ENCODE peak calls at places on chromosomes 1 and 21, in seven cellular contexts. U, D, Y, X, P, B and L are unnamed samples.

GRCh38 chr21:17709266-17709611 is 96.5 kb upstream of the BTG3 start:
- DNase-seq in U (no peak), D (no peak), Y (no peak), X (no peak), P (no peak), B (no peak), L (no peak)

GRCh38 chr1:173190101-173190895 is 16.8 kb downstream of the TNFSF4 start:
- DNase-seq in U (peak), D (peak), Y (no peak), X (peak), P (peak), B (peak), L (peak)

GRCh38 chr1:14340244-14340800 is 258.2 kb upstream of the KAZN start:
- DNase-seq in U (no peak), D (no peak), Y (no peak), X (no peak), P (no peak), B (no peak), L (no peak)

GRCh38 chr1:161085165-161085564 is 4.2 kb downstream of the NECTIN4 start:
- DNase-seq in U (no peak), D (no peak), Y (no peak), X (no peak), P (no peak), B (no peak), L (no peak)

GRCh38 chr21:46131721-46132651 is 23.4 kb downstream of the FTCD start:
- DNase-seq in U (no peak), D (no peak), Y (no peak), X (no peak), P (no peak), B (no peak), L (no peak)

GRCh38 chr1:157948547-157949152 is 44.8 kb upstream of the KIRREL1 start:
- DNase-seq in U (no peak), D (no peak), Y (no peak), X (no peak), P (no peak), B (no peak), L (no peak)

GRCh38 chr1:217747156-217747769 is 116.1 kb downstream of the SPATA17 start:
- DNase-seq in U (no peak), D (no peak), Y (no peak), X (no peak), P (peak), B (no peak), L (no peak)

GRCh38 chr1:58815680-58816071 is 31.8 kb upstream of the JUN start:
- DNase-seq in U (no peak), D (peak), Y (no peak), X (no peak), P (no peak), B (no peak), L (no peak)

GRCh38 chr21:36035381-36035791 is 24.9 kb downstream of the SETD4 start:
- DNase-seq in U (no peak), D (no peak), Y (no peak), X (no peak), P (no peak), B (no peak), L (peak)

GRCh38 chr1:157626099-157626498 is 28.2 kb upstream of the FCRL4 start:
- DNase-seq in U (no peak), D (no peak), Y (no peak), X (no peak), P (no peak), B (peak), L (no peak)

GRCh38 chr1:224378855-224379631 is 22.4 kb downstream of the CNIH4 start:
- DNase-seq in U (no peak), D (no peak), Y (no peak), X (no peak), P (no peak), B (peak), L (no peak)

GRCh38 chr1:233478611-233479010 is 135.3 kb upstream of the KCNK1 start:
- DNase-seq in U (no peak), D (no peak), Y (no peak), X (no peak), P (no peak), B (no peak), L (no peak)

GRCh38 chr1:233473549-233474204 is 140.2 kb upstream of the KCNK1 start:
- DNase-seq in U (no peak), D (no peak), Y (no peak), X (no peak), P (no peak), B (no peak), L (no peak)

GRCh38 chr1:233479026-233479890 is 134.6 kb upstream of the KCNK1 start:
- DNase-seq in U (no peak), D (no peak), Y (no peak), X (no peak), P (no peak), B (no peak), L (no peak)

GRCh38 chr1:233480198-233480597 is 133.7 kb upstream of the KCNK1 start:
- DNase-seq in U (no peak), D (no peak), Y (no peak), X (no peak), P (no peak), B (no peak), L (no peak)

GRCh38 chr1:233477359-233477758 is 136.5 kb upstream of the KCNK1 start:
- DNase-seq in U (no peak), D (no peak), Y (no peak), X (no peak), P (no peak), B (no peak), L (no peak)
- TF ChIP-seq CTCF in U (no peak), D (no peak), Y (no peak), X (no peak), P (no peak), B (no peak), L (no peak)

GRCh38 chr1:26418865-26419349 is 8.3 kb downstream of the LIN28A start:
- DNase-seq in U (no peak), D (no peak), Y (no peak), X (no peak), P (no peak), B (no peak), L (no peak)
- TF ChIP-seq POLR2AphosphoS5 in U (no peak), D (no peak), Y (no peak), X (no peak), P (no peak), B (no peak), L (no peak)

GRCh38 chr1:234488954-234489691 is 10.1 kb upstream of the TARBP1 start:
- DNase-seq in U (no peak), D (no peak), Y (peak), X (no peak), P (no peak), B (no peak), L (no peak)
- TF ChIP-seq CTCF in U (no peak), D (no peak), Y (no peak), X (no peak), P (no peak), B (no peak), L (no peak)

DNA sequence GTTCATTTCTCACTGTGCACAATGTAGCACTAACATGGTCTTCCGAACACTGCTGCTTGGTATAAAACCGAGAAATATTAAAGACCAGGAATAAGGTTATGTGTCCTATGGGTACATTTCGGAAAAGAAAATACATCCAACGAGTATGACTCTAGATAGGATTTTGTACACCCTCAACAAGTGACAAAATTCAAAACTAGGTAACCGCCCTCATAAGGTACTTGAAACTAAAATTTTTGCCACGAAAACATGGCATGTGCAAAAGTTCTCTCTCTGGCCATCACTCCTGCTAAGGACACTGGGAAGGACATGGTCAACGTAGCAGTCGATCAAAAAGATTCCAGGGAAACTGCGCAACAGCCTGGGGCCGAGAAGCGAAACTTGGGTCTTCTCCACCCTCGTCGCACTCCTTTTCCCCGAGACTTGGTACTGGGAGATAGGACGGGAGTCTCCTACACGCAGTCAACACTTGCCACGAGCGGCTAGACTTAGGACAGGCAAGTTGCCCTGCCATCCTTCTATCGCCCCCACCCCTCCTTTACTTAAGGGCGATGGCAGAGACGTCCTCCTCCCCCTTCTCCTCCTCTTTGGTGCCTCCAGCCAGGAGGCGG is 338 bp upstream of the TOR1AIP1 start:
- DNase-seq in U (peak), D (peak), Y (no peak), X (peak), P (peak), B (peak), L (peak)
- TF ChIP-seq POLR2AphosphoS5 in U (no peak), D (no peak), Y (no peak), X (no peak), P (no peak), B (no peak), L (no peak)

GRCh38 chr1:205575294-205575885 is 56.4 kb downstream of the ELK4 start:
- DNase-seq in U (no peak), D (no peak), Y (no peak), X (no peak), P (no peak), B (no peak), L (peak)
- TF ChIP-seq CTCF in U (no peak), D (no peak), Y (no peak), X (no peak), P (no peak), B (no peak), L (no peak)

GRCh38 chr1:168636642-168637111 is 60.3 kb downstream of the XCL1 start:
- DNase-seq in U (peak), D (no peak), Y (no peak), X (no peak), P (no peak), B (no peak), L (no peak)
- TF ChIP-seq POLR2AphosphoS5 in U (peak), D (peak), Y (no peak), X (peak), P (no peak), B (no peak), L (peak)

GRCh38 chr1:184986250-184986649 is 11.9 kb upstream of the NIBAN1 start:
- DNase-seq in U (no peak), D (no peak), Y (no peak), X (no peak), P (peak), B (no peak), L (no peak)
- TF ChIP-seq CTCF in U (no peak), D (peak), Y (no peak), X (no peak), P (peak), B (no peak), L (no peak)

GRCh38 chr1:154998201-154998780 is 4.3 kb upstream of the ZBTB7B start:
- DNase-seq in U (no peak), D (no peak), Y (peak), X (no peak), P (no peak), B (no peak), L (no peak)

GRCh38 chr1:154999651-155000474 is 2.7 kb upstream of the ZBTB7B start:
- DNase-seq in U (no peak), D (peak), Y (peak), X (no peak), P (peak), B (peak), L (peak)

GRCh38 chr1:155000725-155001437 is 1.7 kb upstream of the ZBTB7B start:
- DNase-seq in U (peak), D (peak), Y (peak), X (peak), P (peak), B (peak), L (peak)

GRCh38 chr1:155000475-155000724 is 2.2 kb upstream of the ZBTB7B start:
- DNase-seq in U (no peak), D (peak), Y (peak), X (no peak), P (no peak), B (no peak), L (peak)

GRCh38 chr1:154998818-154999650 is 3.6 kb upstream of the ZBTB7B start:
- DNase-seq in U (peak), D (peak), Y (peak), X (no peak), P (peak), B (peak), L (peak)
- TF ChIP-seq POLR2AphosphoS5 in U (peak), D (peak), Y (peak), X (no peak), P (no peak), B (peak), L (peak)

GRCh38 chr1:167208624-167208976 is 12.1 kb upstream of the POU2F1 start:
- DNase-seq in U (no peak), D (no peak), Y (no peak), X (no peak), P (no peak), B (no peak), L (no peak)
- TF ChIP-seq CTCF in U (no peak), D (no peak), Y (no peak), X (no peak), P (no peak), B (no peak), L (no peak)

GRCh38 chr1:62687421-62687902 is 724 bp downstream of the DOCK7 start:
- DNase-seq in U (peak), D (peak), Y (no peak), X (no peak), P (peak), B (no peak), L (peak)
- TF ChIP-seq POLR2AphosphoS5 in U (no peak), D (peak), Y (no peak), X (no peak), P (no peak), B (no peak), L (no peak)